ENCODE peak calls at places on chromosomes 16 and 17, in four cellular contexts. One of them, this sample, is unnamed.

GRCh38 chr17:78933959-78934568 is 8.9 kb upstream of the TIMP2 start:
- DNase-seq in GM03348: peak
- DNase-seq in anterior cingulate cortex: peak
- DNase-seq in endodermal cell: peak
- DNase-seq in this sample: peak

GRCh38 chr17:58204796-58205195 is 12.3 kb downstream of the EPX start:
- DNase-seq in GM03348: no peak
- DNase-seq in anterior cingulate cortex: no peak
- DNase-seq in endodermal cell: no peak
- DNase-seq in this sample: no peak

GRCh38 chr17:79799538-79800324 is 2.9 kb upstream of the CBX8 start:
- DNase-seq in GM03348: no peak
- DNase-seq in anterior cingulate cortex: no peak
- DNase-seq in endodermal cell: peak
- DNase-seq in this sample: no peak

GRCh38 chr17:19703106-19703775 is 13.1 kb downstream of the SLC47A2 start:
- DNase-seq in GM03348: peak
- DNase-seq in anterior cingulate cortex: no peak
- DNase-seq in endodermal cell: peak
- DNase-seq in this sample: no peak

GRCh38 chr16:86538196-86538780 is 16.7 kb downstream of the MTHFSD start:
- DNase-seq in GM03348: no peak
- DNase-seq in anterior cingulate cortex: no peak
- DNase-seq in endodermal cell: no peak
- DNase-seq in this sample: no peak

GRCh38 chr17:8430966-8431365 is 4.7 kb upstream of the NDEL1 start:
- DNase-seq in GM03348: peak
- DNase-seq in anterior cingulate cortex: no peak
- DNase-seq in endodermal cell: peak
- DNase-seq in this sample: no peak

GRCh38 chr17:22512997-22513538 is 820.7 kb downstream of the KCNJ18 start:
- DNase-seq in GM03348: no peak
- DNase-seq in anterior cingulate cortex: no peak
- DNase-seq in endodermal cell: no peak
- DNase-seq in this sample: no peak

GRCh38 chr16:72050769-72051464 is 3.4 kb upstream of the HP start:
- DNase-seq in GM03348: peak
- DNase-seq in anterior cingulate cortex: no peak
- DNase-seq in endodermal cell: no peak
- DNase-seq in this sample: no peak

GRCh38 chr16:81440888-81441663 is 3.5 kb upstream of the CMIP start:
- DNase-seq in GM03348: no peak
- DNase-seq in anterior cingulate cortex: no peak
- DNase-seq in endodermal cell: peak
- DNase-seq in this sample: no peak

GRCh38 chr16:15493416-15494181 is 59.2 kb downstream of the BMERB1 start:
- DNase-seq in GM03348: peak
- DNase-seq in anterior cingulate cortex: no peak
- DNase-seq in endodermal cell: no peak
- DNase-seq in this sample: no peak

GRCh38 chr16:67943619-67944503 is at the start of gene LCAT:
- DNase-seq in GM03348: no peak
- DNase-seq in anterior cingulate cortex: peak
- DNase-seq in endodermal cell: no peak
- DNase-seq in this sample: peak